ENCODE peak calls at places on chromosomes 16 and 17, in four cellular contexts. One of them, this sample, is unnamed.

GRCh38 chr16:53692146-53692545 is 11.5 kb downstream of the RPGRIP1L start:
- DNase-seq in IMR-90: no peak
- DNase-seq in ovary: no peak
- DNase-seq in Peyer's patch: no peak
- DNase-seq in this sample: no peak

GRCh38 chr16:4176794-4177438 is 60.7 kb upstream of the ADCY9 start:
- DNase-seq in Peyer's patch: no peak
- DNase-seq in IMR-90: peak; percentile 73
- DNase-seq in ovary: no peak
- DNase-seq in this sample: peak; percentile 16

GRCh38 chr17:32590974-32591373 is 104.2 kb downstream of the CDK5R1 start:
- DNase-seq in Peyer's patch: no peak
- DNase-seq in IMR-90: no peak
- DNase-seq in ovary: no peak
- DNase-seq in this sample: no peak

GRCh38 chr17:61310611-61311010 is 89.0 kb upstream of the TBX2 start:
- DNase-seq in IMR-90: no peak
- DNase-seq in Peyer's patch: no peak
- DNase-seq in ovary: no peak
- DNase-seq in this sample: no peak

GRCh38 chr17:60664022-60664421 is 13.6 kb upstream of the BCAS3 start:
- DNase-seq in Peyer's patch: no peak
- DNase-seq in ovary: no peak
- DNase-seq in IMR-90: peak; percentile 59
- DNase-seq in this sample: no peak

GRCh38 chr16:73071131-73071940 is 23.4 kb upstream of the ZFHX3 start:
- DNase-seq in IMR-90: no peak
- DNase-seq in Peyer's patch: no peak
- DNase-seq in ovary: peak; percentile 56
- DNase-seq in this sample: peak; percentile 72

GRCh38 chr16:22664561-22664997 is 149.4 kb upstream of the HS3ST2 start:
- DNase-seq in Peyer's patch: no peak
- DNase-seq in IMR-90: no peak
- DNase-seq in ovary: no peak
- DNase-seq in this sample: no peak

GRCh38 chr16:68309798-68310197 is 948 bp downstream of the SLC7A6OS start:
- DNase-seq in ovary: no peak
- DNase-seq in Peyer's patch: no peak
- DNase-seq in IMR-90: no peak
- DNase-seq in this sample: no peak

GRCh38 chr16:28597692-28598261 is 927 bp upstream of the SULT1A2 start:
- DNase-seq in Peyer's patch: no peak
- DNase-seq in ovary: no peak
- DNase-seq in IMR-90: no peak
- DNase-seq in this sample: no peak

GRCh38 chr17:74326506-74326905 is 480 bp downstream of the KIF19 start:
- DNase-seq in Peyer's patch: no peak
- DNase-seq in IMR-90: no peak
- DNase-seq in ovary: no peak
- DNase-seq in this sample: no peak

GRCh38 chr16:50616883-50617629 is 64.1 kb downstream of the SNX20 start:
- DNase-seq in Peyer's patch: no peak
- DNase-seq in ovary: no peak
- DNase-seq in IMR-90: no peak
- DNase-seq in this sample: no peak

GRCh38 chr16:82366462-82366861 is 196.4 kb upstream of the MPHOSPH6 start:
- DNase-seq in IMR-90: no peak
- DNase-seq in ovary: no peak
- DNase-seq in Peyer's patch: no peak
- DNase-seq in this sample: no peak

GRCh38 chr16:58533751-58534470 is 18.6 kb downstream of the SETD6 start:
- DNase-seq in ovary: no peak
- DNase-seq in Peyer's patch: no peak
- DNase-seq in IMR-90: no peak
- DNase-seq in this sample: no peak

GRCh38 chr16:19410435-19411153 is 7.1 kb upstream of the TMC5 start:
- DNase-seq in Peyer's patch: no peak
- DNase-seq in ovary: no peak
- DNase-seq in IMR-90: no peak
- DNase-seq in this sample: peak; percentile 77

GRCh38 chr17:63685021-63685420 is 14.9 kb downstream of the LIMD2 start:
- DNase-seq in Peyer's patch: no peak
- DNase-seq in ovary: no peak
- DNase-seq in IMR-90: no peak
- DNase-seq in this sample: no peak

DNA sequence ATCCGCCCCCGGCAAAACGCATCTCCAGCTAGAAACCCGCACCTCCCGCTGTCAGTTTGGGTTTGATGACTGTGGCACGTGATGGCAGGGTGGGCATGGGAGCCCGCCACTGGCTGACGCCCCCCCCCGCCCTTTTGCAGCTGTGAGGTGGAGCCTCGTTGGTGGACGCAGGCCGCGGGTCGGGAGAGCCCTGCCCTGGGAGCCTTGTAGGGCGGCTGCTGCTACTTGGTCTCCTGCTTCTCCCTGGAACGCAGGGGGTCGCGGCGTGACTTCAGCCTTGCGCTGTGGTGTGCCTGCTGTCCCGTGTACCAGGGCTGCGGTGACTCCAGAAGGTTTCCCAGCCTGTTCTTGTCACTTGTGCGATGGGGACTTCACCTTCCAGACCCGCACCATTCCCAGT is 28.2 kb downstream of the GSE1 start:
- DNase-seq in IMR-90: no peak
- DNase-seq in ovary: no peak
- DNase-seq in Peyer's patch: no peak
- DNase-seq in this sample: no peak
- TF ChIP-seq POLR2A in IMR-90: no peak
- TF ChIP-seq POLR2A in ovary: no peak
- TF ChIP-seq POLR2A in Peyer's patch: no peak
- TF ChIP-seq POLR2A in this sample: no peak

DNA sequence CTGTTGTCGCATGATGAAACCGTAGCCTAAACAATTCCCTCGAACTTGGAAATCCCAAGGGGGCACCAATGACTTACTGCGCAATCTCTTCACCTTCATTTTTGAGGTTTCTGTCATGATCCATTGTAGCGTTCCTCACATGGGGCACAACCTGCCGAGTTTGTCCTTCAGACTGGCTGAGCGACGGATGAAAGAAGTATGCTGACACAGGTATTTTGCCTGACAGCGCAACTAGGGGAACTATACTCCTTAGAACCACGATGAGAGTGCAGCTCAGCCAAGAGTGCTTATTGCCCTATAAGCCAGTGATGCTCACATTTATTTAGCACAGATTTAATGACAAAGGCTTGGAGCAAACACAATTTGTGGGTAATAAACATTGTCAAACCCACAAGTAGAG is 106.3 kb upstream of the ZNF267 start:
- DNase-seq in ovary: no peak
- DNase-seq in IMR-90: no peak
- DNase-seq in Peyer's patch: no peak
- DNase-seq in this sample: no peak
- H3K9me3 ChIP-seq in ovary: no peaks in the 10 kb centered on the region
- H3K9me3 ChIP-seq in IMR-90: peaks cover 54% of the 10 kb centered on the region
- H3K9me3 ChIP-seq in Peyer's patch: no peaks in the 10 kb centered on the region
- H3K9me3 ChIP-seq in this sample: peaks cover 79% of the 10 kb centered on the region

GRCh38 chr17:16467886-16468285 is 24.1 kb downstream of the LRRC75A start:
- DNase-seq in IMR-90: no peak
- DNase-seq in Peyer's patch: no peak
- DNase-seq in ovary: no peak
- DNase-seq in this sample: no peak

GRCh38 chr17:16472539-16472938 is 19.5 kb downstream of the LRRC75A start:
- DNase-seq in IMR-90: no peak
- DNase-seq in ovary: no peak
- DNase-seq in Peyer's patch: no peak
- DNase-seq in this sample: no peak

GRCh38 chr17:16468428-16468992 is 23.5 kb downstream of the LRRC75A start:
- DNase-seq in Peyer's patch: no peak
- DNase-seq in IMR-90: no peak
- DNase-seq in ovary: no peak
- DNase-seq in this sample: no peak

GRCh38 chr17:16473286-16474011 is 18.5 kb downstream of the LRRC75A start:
- DNase-seq in IMR-90: no peak
- DNase-seq in Peyer's patch: no peak
- DNase-seq in ovary: no peak
- DNase-seq in this sample: no peak

GRCh38 chr17:16470302-16470701 is 21.7 kb downstream of the LRRC75A start:
- DNase-seq in ovary: no peak
- DNase-seq in Peyer's patch: no peak
- DNase-seq in IMR-90: no peak
- DNase-seq in this sample: no peak
- TF ChIP-seq CTCF in ovary: no peak
- TF ChIP-seq CTCF in Peyer's patch: no peak
- TF ChIP-seq CTCF in IMR-90: no peak
- TF ChIP-seq CTCF in this sample: no peak

GRCh38 chr16:88533945-88534641 is 36.1 kb upstream of the ZC3H18 start:
- DNase-seq in ovary: peak; percentile 82
- DNase-seq in Peyer's patch: peak; percentile 71
- DNase-seq in IMR-90: peak; percentile 45
- DNase-seq in this sample: peak; percentile 84
- TF ChIP-seq POLR2A in ovary: peak; percentile 44
- TF ChIP-seq POLR2A in Peyer's patch: peak; percentile 46
- TF ChIP-seq POLR2A in IMR-90: no peak
- TF ChIP-seq POLR2A in this sample: peak; percentile 54

GRCh38 chr17:53409588-53409987 is 413.1 kb upstream of the KIF2B start:
- DNase-seq in ovary: no peak
- DNase-seq in Peyer's patch: no peak
- DNase-seq in IMR-90: no peak
- DNase-seq in this sample: no peak

DNA sequence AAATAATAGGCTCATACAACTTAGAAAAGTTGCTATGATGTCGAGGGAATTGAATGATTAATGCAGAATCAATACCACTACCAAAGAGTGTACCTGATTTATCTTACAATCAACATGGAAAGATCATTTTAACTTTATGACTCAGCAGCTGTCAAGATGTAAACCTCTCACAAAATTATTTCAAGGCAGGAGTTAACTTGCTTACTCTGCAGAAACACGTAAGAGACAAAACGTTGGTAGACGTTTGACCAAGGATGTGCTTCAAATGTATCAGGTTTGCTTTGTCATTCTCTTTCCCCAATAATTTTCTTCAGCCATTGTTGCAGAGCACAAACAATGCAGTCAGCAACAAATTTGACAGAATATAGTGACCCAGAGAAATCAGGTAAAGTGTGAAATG is 415.8 kb upstream of the KIF2B start:
- DNase-seq in ovary: no peak
- DNase-seq in Peyer's patch: no peak
- DNase-seq in IMR-90: no peak
- DNase-seq in this sample: no peak
- H3K9me3 ChIP-seq in ovary: no peaks in the 10 kb centered on the region
- H3K9me3 ChIP-seq in Peyer's patch: no peaks in the 10 kb centered on the region
- H3K9me3 ChIP-seq in IMR-90: peaks cover 7% of the 10 kb centered on the region
- H3K9me3 ChIP-seq in this sample: no peaks in the 10 kb centered on the region

GRCh38 chr17:30230596-30231125 is 4.8 kb downstream of the SLC6A4 start:
- DNase-seq in IMR-90: peak; percentile 27
- DNase-seq in ovary: no peak
- DNase-seq in Peyer's patch: no peak
- DNase-seq in this sample: no peak
- TF ChIP-seq CTCF in IMR-90: no peak
- TF ChIP-seq CTCF in ovary: no peak
- TF ChIP-seq CTCF in Peyer's patch: no peak
- TF ChIP-seq CTCF in this sample: no peak

GRCh38 chr16:88785106-88785924 is at the start of gene PIEZO1:
- DNase-seq in IMR-90: peak; percentile 52
- DNase-seq in ovary: peak; percentile 81
- DNase-seq in Peyer's patch: peak; percentile 79
- DNase-seq in this sample: peak; percentile 84

GRCh38 chr16:88782454-88783390 is 2.3 kb downstream of the PIEZO1 start:
- DNase-seq in ovary: no peak
- DNase-seq in Peyer's patch: peak; percentile 36
- DNase-seq in IMR-90: peak; percentile 84
- DNase-seq in this sample: no peak

GRCh38 chr16:88784074-88784855 is 755 bp downstream of the PIEZO1 start:
- DNase-seq in IMR-90: peak; percentile 72
- DNase-seq in Peyer's patch: peak; percentile 67
- DNase-seq in ovary: peak; percentile 84
- DNase-seq in this sample: peak; percentile 74

GRCh38 chr16:88784856-88785105 is 239 bp downstream of the PIEZO1 start:
- DNase-seq in Peyer's patch: no peak
- DNase-seq in IMR-90: no peak
- DNase-seq in ovary: no peak
- DNase-seq in this sample: no peak

DNA sequence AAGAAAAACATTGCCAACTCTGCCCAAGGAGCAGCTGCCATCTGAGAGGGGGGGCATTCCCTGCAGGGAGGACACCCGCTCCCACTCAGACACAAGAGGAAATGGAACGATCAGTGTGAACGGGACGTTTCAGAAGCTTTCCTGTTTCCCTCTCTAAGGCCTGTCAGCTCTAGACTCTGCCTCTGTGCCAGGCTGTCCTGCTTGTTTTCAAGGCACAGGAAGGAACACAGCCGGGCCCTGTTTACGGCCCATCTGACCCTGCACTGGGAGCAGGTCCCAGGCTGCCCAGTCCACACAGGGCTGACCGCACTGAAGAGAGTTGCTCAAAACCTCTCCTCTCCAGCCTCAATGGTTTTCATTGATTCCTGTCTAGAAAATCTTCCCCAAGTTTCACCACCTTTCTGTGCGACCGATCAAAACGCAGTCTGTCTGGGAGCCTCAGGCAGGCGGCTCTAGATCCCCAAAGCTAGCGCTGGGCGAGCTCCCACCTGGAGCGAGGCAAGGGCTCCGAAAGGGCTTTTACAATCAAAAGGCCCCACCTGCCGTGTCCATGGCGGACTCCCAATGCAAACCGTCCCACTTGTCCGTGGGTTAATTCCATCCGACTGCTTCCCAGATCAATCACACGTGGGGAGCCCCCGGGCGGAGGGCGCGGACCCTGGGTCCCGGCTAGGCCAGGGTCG is 1.5 kb downstream of the PIEZO1 start:
- DNase-seq in Peyer's patch: peak; percentile 53
- DNase-seq in ovary: no peak
- DNase-seq in IMR-90: peak; percentile 33
- DNase-seq in this sample: no peak
- TF ChIP-seq POLR2A in Peyer's patch: no peak
- TF ChIP-seq POLR2A in ovary: no peak
- TF ChIP-seq POLR2A in IMR-90: no peak
- TF ChIP-seq POLR2A in this sample: no peak

DNA sequence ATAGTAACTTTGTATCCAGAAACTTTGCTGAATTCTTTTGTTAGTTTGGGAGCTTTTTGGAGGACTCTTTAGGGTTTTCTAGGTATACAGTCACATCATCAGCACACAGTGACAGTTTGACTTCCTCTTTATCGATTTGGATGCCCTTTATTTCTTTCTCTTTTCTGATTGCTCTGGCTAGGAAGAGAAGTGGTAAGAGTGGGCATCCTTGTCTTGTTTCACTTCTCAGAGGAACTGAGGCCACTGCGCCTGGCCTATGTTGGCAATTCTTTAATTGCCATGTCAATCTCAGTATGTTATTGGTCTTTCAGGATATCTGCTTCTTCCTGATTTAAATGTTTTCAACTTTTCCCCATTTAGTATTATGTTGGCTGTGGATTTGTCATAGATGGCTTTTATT is 24.6 kb downstream of the ATF7IP2 start:
- DNase-seq in ovary: no peak
- DNase-seq in IMR-90: no peak
- DNase-seq in Peyer's patch: no peak
- DNase-seq in this sample: no peak
- H3K9me3 ChIP-seq in ovary: no peaks in the 10 kb centered on the region
- H3K9me3 ChIP-seq in IMR-90: peaks cover 8% of the 10 kb centered on the region
- H3K9me3 ChIP-seq in Peyer's patch: no peaks in the 10 kb centered on the region
- H3K9me3 ChIP-seq in this sample: peaks cover 64% of the 10 kb centered on the region

GRCh38 chr17:41912925-41913324 is 5.8 kb downstream of the ACLY start:
- DNase-seq in IMR-90: no peak
- DNase-seq in ovary: no peak
- DNase-seq in Peyer's patch: no peak
- DNase-seq in this sample: no peak
- TF ChIP-seq CTCF in IMR-90: peak; percentile 26
- TF ChIP-seq CTCF in ovary: no peak
- TF ChIP-seq CTCF in Peyer's patch: no peak
- TF ChIP-seq CTCF in this sample: no peak

This sample was measured in transverse colon.